ENCODE peak calls at places on chromosomes 4 and X, in four cellular contexts. P is sigmoid colon, A is brain microvascular endothelial cell, Q is AG10803. H is an unnamed sample.

GRCh38 chr4:80732010-80732409 is 298.5 kb upstream of the BMP3 start:
- DNase-seq in P (no peak), A (no peak), Q (peak), H (no peak)

GRCh38 chr4:56049428-56050212 is 100.9 kb downstream of the CEP135 start:
- DNase-seq in P (no peak), A (peak), Q (no peak), H (no peak)

GRCh38 chr4:57023104-57023503 is 44.4 kb downstream of the POLR2B start:
- DNase-seq in P (no peak), A (peak), Q (peak), H (no peak)

GRCh38 chr4:1249731-1250526 is 999 bp upstream of the CTBP1 start:
- DNase-seq in P (peak), A (peak), Q (peak), H (no peak)

GRCh38 chr4:147733614-147734344 is 1.9 kb downstream of the ARHGAP10 start:
- DNase-seq in P (no peak), A (no peak), Q (peak), H (no peak)

GRCh38 chrX:133813991-133814390 is 171.4 kb downstream of the GPC3 start:
- DNase-seq in P (no peak), A (no peak), Q (no peak), H (no peak)

GRCh38 chrX:65647801-65648200 is 19.7 kb upstream of the MSN start:
- DNase-seq in P (no peak), A (no peak), Q (peak), H (no peak)

GRCh38 chrX:9340619-9341304 is 124.1 kb upstream of the TBL1X start:
- DNase-seq in P (peak), A (no peak), Q (peak), H (no peak)

GRCh38 chrX:78029663-78030062 is 60.2 kb upstream of the PGAM4 start:
- DNase-seq in P (no peak), A (peak), Q (peak), H (no peak)

GRCh38 chr4:143773998-143774898 is 73.8 kb upstream of the FREM3 start:
- DNase-seq in P (no peak), A (peak), Q (peak), H (peak)

GRCh38 chr4:150546286-150546685 is 35.7 kb upstream of the MAB21L2 start:
- DNase-seq in P (no peak), A (no peak), Q (no peak), H (no peak)

GRCh38 chr4:56342746-56343145 is 44.5 kb downstream of the AASDH start:
- DNase-seq in P (no peak), A (peak), Q (peak), H (no peak)

GRCh38 chr4:31617667-31618066 is 897.5 kb downstream of the PCDH7 start:
- DNase-seq in P (no peak), A (no peak), Q (no peak), H (no peak)

GRCh38 chr4:31620476-31620875 is 900.3 kb downstream of the PCDH7 start:
- DNase-seq in P (no peak), A (peak), Q (no peak), H (no peak)
- TF ChIP-seq CTCF in P (no peak), A (no peak), Q (no peak), H (no peak)

GRCh38 chr4:120869511-120870278 is 52.8 kb downstream of the PRDM5 start:
- DNase-seq in P (no peak), A (no peak), Q (peak), H (no peak)

GRCh38 chr4:120871173-120871572 is 51.4 kb downstream of the PRDM5 start:
- DNase-seq in P (no peak), A (no peak), Q (no peak), H (no peak)

GRCh38 chr4:120873554-120873953 is 49.0 kb downstream of the PRDM5 start:
- DNase-seq in P (no peak), A (no peak), Q (no peak), H (no peak)

GRCh38 chr4:120865985-120866384 is 56.5 kb downstream of the PRDM5 start:
- DNase-seq in P (no peak), A (no peak), Q (peak), H (no peak)

GRCh38 chr4:120870279-120870673 is 52.2 kb downstream of the PRDM5 start:
- DNase-seq in P (no peak), A (no peak), Q (no peak), H (no peak)
- TF ChIP-seq CTCF in P (no peak), A (peak), Q (no peak), H (no peak)

DNA sequence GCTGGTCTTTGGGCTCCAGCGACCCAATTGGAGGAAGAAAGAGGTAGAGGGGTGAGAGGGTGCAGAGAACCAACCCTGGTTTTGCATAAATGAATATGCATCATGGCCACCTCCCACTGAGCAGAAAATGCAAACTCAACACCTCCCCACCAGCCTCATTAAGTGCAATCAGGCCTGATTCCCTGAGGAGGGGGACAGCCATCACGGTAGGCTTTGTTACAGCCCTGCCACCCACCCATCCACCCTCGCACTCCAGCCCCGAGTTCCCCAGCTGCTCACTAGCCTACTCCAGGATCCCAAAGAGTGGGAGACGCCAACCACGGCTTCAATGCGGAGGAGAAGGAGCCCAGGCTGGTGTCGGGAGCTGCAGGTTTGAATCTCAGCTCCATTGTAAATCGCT is 48.3 kb upstream of the MAN2B2 start:
- DNase-seq in P (no peak), A (no peak), Q (no peak), H (no peak)
- TF ChIP-seq CTCF in P (no peak), A (no peak), Q (no peak), H (no peak)

GRCh38 chr4:23333946-23334878 is 555.6 kb downstream of the PPARGC1A start:
- DNase-seq in P (no peak), A (peak), Q (peak), H (no peak)
- TF ChIP-seq CTCF in P (no peak), A (peak), Q (no peak), H (no peak)

DNA sequence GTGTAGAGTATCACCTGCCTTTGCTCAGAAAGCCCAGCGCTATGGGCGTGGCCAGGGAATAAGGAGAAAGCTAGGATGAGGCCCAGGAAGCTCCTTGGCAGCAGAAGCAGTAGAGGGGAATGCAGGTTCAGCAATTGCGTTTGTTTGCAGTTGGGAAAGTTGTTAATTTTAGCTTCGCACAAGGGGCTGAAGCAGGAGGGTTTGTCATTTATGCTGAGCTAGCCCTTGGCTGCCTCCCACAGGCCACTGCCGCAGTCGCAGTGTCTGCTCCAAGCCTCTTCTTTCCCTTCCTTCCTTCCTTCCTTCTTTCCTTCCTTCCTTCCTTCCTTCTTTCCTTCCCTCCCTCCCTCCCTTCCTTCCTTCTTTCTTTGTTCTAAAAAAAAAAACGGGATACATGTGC is 21.5 kb downstream of the FRMPD3 start:
- DNase-seq in P (no peak), A (no peak), Q (no peak), H (no peak)
- TF ChIP-seq CTCF in P (no peak), A (peak), Q (no peak), H (no peak)

GRCh38 chr4:153782567-153782966 is 6.3 kb downstream of the SFRP2 start:
- DNase-seq in P (no peak), A (no peak), Q (peak), H (no peak)

GRCh38 chr4:153780221-153780620 is 8.7 kb downstream of the SFRP2 start:
- DNase-seq in P (no peak), A (no peak), Q (no peak), H (no peak)

GRCh38 chr4:153780876-153781275 is 8.0 kb downstream of the SFRP2 start:
- DNase-seq in P (no peak), A (no peak), Q (no peak), H (no peak)

GRCh38 chr4:153781280-153781679 is 7.6 kb downstream of the SFRP2 start:
- DNase-seq in P (no peak), A (no peak), Q (no peak), H (no peak)

GRCh38 chr4:153781717-153782416 is 7.0 kb downstream of the SFRP2 start:
- DNase-seq in P (no peak), A (no peak), Q (peak), H (no peak)
- TF ChIP-seq CTCF in P (no peak), A (no peak), Q (no peak), H (no peak)